ENCODE peak calls at places on chromosomes 16 and 17, in six cellular contexts. D is stimulated activated naive B cell treated with anti-CD40 and anti-IgM and Interleukin-4, amounts not matched to agents 10 μg/mL and 1 μg/mL and 100 μg/mL, for 72 hours; M is activated T-cell treated with anti-CD3 and anti-CD28 coated beads, Interleukin-2, amount 50 U/mL, for 4 hours; K is activated CD8-positive, alpha-beta memory T cell treated with anti-CD3 and anti-CD28 coated beads, Interleukin-2, amount 10 ng/mL, durations not matched to agents 7 days and 5 days; R is CD8-positive, alpha-beta T cell; Y is SK-N-SH treated with all-trans-retinoic acid at 6 μM for 48 hours. Z is an unnamed sample.

GRCh38 chr17:82350182-82351030 is 8.6 kb upstream of the TEX19 start:
- ATAC-seq in D (peak), M (no peak), K (peak), R (peak), Y (no peak), Z (no peak)

GRCh38 chr17:51487947-51488346 is 227.6 kb downstream of the UTP18 start:
- ATAC-seq in D (peak), M (no peak), K (no peak), R (peak), Y (no peak), Z (no peak)

GRCh38 chr17:80364091-80364691 is 50.8 kb upstream of the ENDOV start:
- ATAC-seq in D (no peak), M (no peak), K (no peak), R (no peak), Y (peak), Z (peak)

GRCh38 chr16:69469807-69470561 is 45.6 kb downstream of the CYB5B start:
- ATAC-seq in D (peak), M (peak), K (peak), R (no peak), Y (peak), Z (no peak)

GRCh38 chr17:1588781-1589585 is 26.4 kb upstream of the PITPNA start:
- ATAC-seq in D (no peak), M (no peak), K (no peak), R (no peak), Y (no peak), Z (no peak)

GRCh38 chr17:74959826-74960738 is 12.5 kb downstream of the HID1 start:
- ATAC-seq in D (peak), M (no peak), K (no peak), R (no peak), Y (peak), Z (peak)

GRCh38 chr17:68576811-68577551 is 24.2 kb downstream of the FAM20A start:
- ATAC-seq in D (no peak), M (no peak), K (no peak), R (no peak), Y (no peak), Z (peak)

GRCh38 chr17:28675485-28675884 is 13.5 kb downstream of the SUPT6H start:
- ATAC-seq in D (no peak), M (no peak), K (no peak), R (no peak), Y (peak), Z (no peak)

GRCh38 chr17:33461051-33461450 is 168.0 kb upstream of the ASIC2 start:
- ATAC-seq in D (no peak), M (no peak), K (no peak), R (no peak), Y (no peak), Z (no peak)

GRCh38 chr16:19765860-19766553 is 47.9 kb downstream of the IQCK start:
- ATAC-seq in D (no peak), M (no peak), K (no peak), R (no peak), Y (no peak), Z (no peak)

GRCh38 chr17:44043326-44043725 is 23.1 kb downstream of the LSM12 start:
- ATAC-seq in D (no peak), M (no peak), K (no peak), R (no peak), Y (no peak), Z (no peak)

GRCh38 chr16:52953215-52953614 is 99.5 kb downstream of the CHD9NB start:
- ATAC-seq in D (no peak), M (no peak), K (no peak), R (no peak), Y (no peak), Z (no peak)

GRCh38 chr16:61131447-61131846 is 904.8 kb downstream of the CDH8 start:
- ATAC-seq in D (no peak), M (no peak), K (no peak), R (no peak), Y (no peak), Z (no peak)

GRCh38 chr16:4936991-4937781 is at the start of gene PPL:
- ATAC-seq in D (peak), M (peak), K (peak), R (no peak), Y (peak), Z (peak)

GRCh38 chr17:74369221-74369620 is 1.9 kb downstream of the GPR142 start:
- ATAC-seq in D (peak), M (peak), K (peak), R (peak), Y (no peak), Z (no peak)